ENCODE peak calls at places on chromosomes 16 and 17, in four cellular contexts. G, D, S and M are unnamed samples.

GRCh38 chr16:3509470-3509928 is 8.7 kb downstream of the CLUAP1 start:
- DNase-seq in D (no peak), S (peak; percentile 36), G (peak; percentile 19), M (no peak)

GRCh38 chr17:410674-411401 is 58.2 kb upstream of the RPH3AL start:
- DNase-seq in D (peak; percentile 57), G (peak; percentile 21), S (peak; percentile 53), M (no peak)

GRCh38 chr17:61784510-61784909 is 78.8 kb downstream of the BRIP1 start:
- DNase-seq in S (no peak), G (no peak), D (no peak), M (no peak)

GRCh38 chr16:1173778-1174451 is 21.0 kb downstream of the CACNA1H start:
- DNase-seq in D (no peak), S (no peak), G (no peak), M (no peak)

GRCh38 chr17:10036511-10037061 is 131.5 kb upstream of the RCVRN start:
- DNase-seq in D (peak; percentile 40), G (no peak), S (no peak), M (no peak)

GRCh38 chr17:80265205-80266068 is 4.8 kb downstream of the RNF213 start:
- DNase-seq in S (peak; percentile 22), D (no peak), G (no peak), M (peak; percentile 75)

GRCh38 chr16:66634527-66635196 is 30.2 kb downstream of the CMTM3 start:
- DNase-seq in D (no peak), G (no peak), S (no peak), M (no peak)

GRCh38 chr16:53502331-53503269 is at the start of gene AKTIP:
- DNase-seq in D (peak; percentile 67), S (peak; percentile 23), G (peak; percentile 81), M (peak; percentile 73)

GRCh38 chr17:60169921-60170817 is 20.4 kb downstream of the CA4 start:
- DNase-seq in S (no peak), D (peak; percentile 47), G (no peak), M (no peak)

GRCh38 chr17:48490391-48491026 is 40.3 kb downstream of the HOXB1 start:
- DNase-seq in G (no peak), S (no peak), D (no peak), M (no peak)

GRCh38 chr17:1000597-1001490 is 3.9 kb downstream of the TIMM22 start:
- DNase-seq in D (peak; percentile 51), G (no peak), S (no peak), M (no peak)

GRCh38 chr16:87644186-87644585 is 41.9 kb downstream of the JPH3 start:
- DNase-seq in D (no peak), G (no peak), S (no peak), M (no peak)

GRCh38 chr16:69324013-69324531 is 6.3 kb downstream of the PDF start:
- DNase-seq in D (no peak), S (no peak), G (no peak), M (no peak)

GRCh38 chr16:74100405-74101316 is 196.0 kb upstream of the PSMD7 start:
- DNase-seq in S (no peak), G (no peak), D (no peak), M (no peak)

GRCh38 chr17:67891481-67892119 is 66.3 kb downstream of the BPTF start:
- DNase-seq in D (peak; percentile 86), S (no peak), G (no peak), M (no peak)

GRCh38 chr17:41586863-41587495 is at the start of gene KRT14:
- DNase-seq in D (no peak), S (no peak), G (no peak), M (no peak)

GRCh38 chr17:12514596-12514995 is 151.1 kb upstream of the MYOCD start:
- DNase-seq in G (no peak), S (no peak), D (no peak), M (no peak)

GRCh38 chr17:21705021-21705601 is 12.8 kb downstream of the KCNJ18 start:
- DNase-seq in G (no peak), D (no peak), S (no peak), M (no peak)

GRCh38 chr17:68507581-68507980 is 4.6 kb upstream of the PRKAR1A start:
- DNase-seq in D (peak; percentile 41), G (no peak), S (no peak), M (no peak)

GRCh38 chr17:80187090-80187489 is 17.3 kb downstream of the CARD14 start:
- DNase-seq in G (no peak), S (no peak), D (peak; percentile 80), M (no peak)

GRCh38 chr17:10730956-10731879 is 1.4 kb upstream of the TMEM220 start:
- DNase-seq in D (peak; percentile 48), S (no peak), G (no peak), M (no peak)

GRCh38 chr17:82300707-82301270 is 16.6 kb downstream of the CD7 start:
- DNase-seq in G (peak; percentile 58), S (peak; percentile 44), D (peak; percentile 72), M (peak; percentile 77)

GRCh38 chr17:1582374-1582773 is 19.8 kb upstream of the PITPNA start:
- DNase-seq in G (no peak), S (no peak), D (no peak), M (no peak)

GRCh38 chr16:81155769-81156168 is 59.6 kb upstream of the GCSH start:
- DNase-seq in D (no peak), S (no peak), G (no peak), M (no peak)

GRCh38 chr16:27543801-27544200 is 5.9 kb downstream of the GTF3C1 start:
- DNase-seq in G (no peak), D (peak; percentile 21), S (no peak), M (no peak)

GRCh38 chr17:78488867-78489634 is 88.1 kb downstream of the DNAH17 start:
- DNase-seq in G (peak; percentile 47), D (peak; percentile 9), S (no peak), M (no peak)

GRCh38 chr17:14011740-14012405 is 57.4 kb upstream of the COX10 start:
- DNase-seq in S (no peak), G (no peak), D (no peak), M (no peak)

GRCh38 chr16:9047689-9048301 is 43.6 kb upstream of the HAPSTR1 start:
- DNase-seq in D (peak; percentile 100), G (peak; percentile 92), S (no peak), M (peak; percentile 51)

GRCh38 chr16:86391987-86392386 is 118.3 kb upstream of the FOXF1 start:
- DNase-seq in D (peak; percentile 84), G (no peak), S (no peak), M (no peak)

GRCh38 chr16:21646721-21647561 is 5.5 kb downstream of the IGSF6 start:
- DNase-seq in D (no peak), G (no peak), S (peak; percentile 43), M (peak; percentile 59)

GRCh38 chr17:39706921-39707337 is 7.1 kb downstream of the ERBB2 start:
- DNase-seq in D (no peak), G (no peak), S (no peak), M (no peak)

GRCh38 chr17:50026901-50027638 is 28.8 kb upstream of the ITGA3 start:
- DNase-seq in S (peak; percentile 62), G (peak; percentile 93), D (peak; percentile 81), M (peak; percentile 90)

GRCh38 chr16:76946879-76947278 is 244.1 kb upstream of the MON1B start:
- DNase-seq in G (peak; percentile 8), D (peak; percentile 56), S (no peak), M (no peak)

GRCh38 chr16:6335072-6335471 is 997.6 kb upstream of the RBFOX1 start:
- DNase-seq in G (peak; percentile 69), D (peak; percentile 3), S (no peak), M (peak; percentile 3)

GRCh38 chr17:64329571-64329970 is 61.1 kb downstream of the PECAM1 start:
- DNase-seq in D (no peak), S (no peak), G (no peak), M (no peak)

GRCh38 chr17:64319531-64319930 is 56.5 kb upstream of the TEX2 start:
- DNase-seq in D (no peak), S (no peak), G (no peak), M (no peak)

GRCh38 chr17:1890758-1891450 is 61.1 kb downstream of the RPA1 start:
- DNase-seq in G (no peak), S (no peak), D (no peak), M (no peak)